ENCODE peak calls at places on chromosome 14, in four cellular contexts. One of them, this sample, is unnamed.

GRCh38 chr14:68675233-68675577 is 117.7 kb downstream of the ZFP36L1 start:
- DNase-seq in sigmoid colon: peak
- DNase-seq in natural killer cell: no peak
- DNase-seq in ascending aorta: no peak
- DNase-seq in this sample: no peak

GRCh38 chr14:76844223-76844622 is 18.0 kb downstream of the LRRC74A start:
- DNase-seq in sigmoid colon: peak
- DNase-seq in natural killer cell: no peak
- DNase-seq in ascending aorta: peak
- DNase-seq in this sample: peak

GRCh38 chr14:93797536-93797935 is 9.3 kb upstream of the PRIMA1 start:
- DNase-seq in sigmoid colon: no peak
- DNase-seq in natural killer cell: no peak
- DNase-seq in ascending aorta: no peak
- DNase-seq in this sample: no peak

GRCh38 chr14:87712386-87713113 is 280.4 kb downstream of the GALC start:
- DNase-seq in sigmoid colon: no peak
- DNase-seq in natural killer cell: no peak
- DNase-seq in ascending aorta: no peak
- DNase-seq in this sample: no peak

GRCh38 chr14:50937325-50937724 is 7.0 kb downstream of the PYGL start:
- DNase-seq in sigmoid colon: no peak
- DNase-seq in natural killer cell: no peak
- DNase-seq in ascending aorta: no peak
- DNase-seq in this sample: no peak

GRCh38 chr14:78156196-78156595 is 14.0 kb upstream of the NRXN3 start:
- DNase-seq in sigmoid colon: no peak
- DNase-seq in natural killer cell: no peak
- DNase-seq in ascending aorta: no peak
- DNase-seq in this sample: no peak

GRCh38 chr14:31717294-31718085 is 156.3 kb downstream of the NUBPL start:
- DNase-seq in sigmoid colon: no peak
- DNase-seq in natural killer cell: no peak
- DNase-seq in ascending aorta: no peak
- DNase-seq in this sample: peak

GRCh38 chr14:77542349-77543239 is 44.0 kb upstream of the ISM2 start:
- DNase-seq in sigmoid colon: no peak
- DNase-seq in natural killer cell: no peak
- DNase-seq in ascending aorta: no peak
- DNase-seq in this sample: no peak

GRCh38 chr14:90815817-90816662 is at the start of gene TTC7B:
- DNase-seq in sigmoid colon: peak
- DNase-seq in natural killer cell: no peak
- DNase-seq in ascending aorta: no peak
- DNase-seq in this sample: peak

GRCh38 chr14:39956372-39956771 is 524.1 kb upstream of the FBXO33 start:
- DNase-seq in sigmoid colon: no peak
- DNase-seq in natural killer cell: no peak
- DNase-seq in ascending aorta: no peak
- DNase-seq in this sample: no peak

GRCh38 chr14:80150301-80150700 is 61.0 kb downstream of the DIO2 start:
- DNase-seq in sigmoid colon: no peak
- DNase-seq in natural killer cell: no peak
- DNase-seq in ascending aorta: no peak
- DNase-seq in this sample: no peak

GRCh38 chr14:30559638-30560071 is 697 bp downstream of the G2E3 start:
- DNase-seq in sigmoid colon: no peak
- DNase-seq in natural killer cell: no peak
- DNase-seq in ascending aorta: no peak
- DNase-seq in this sample: no peak

DNA sequence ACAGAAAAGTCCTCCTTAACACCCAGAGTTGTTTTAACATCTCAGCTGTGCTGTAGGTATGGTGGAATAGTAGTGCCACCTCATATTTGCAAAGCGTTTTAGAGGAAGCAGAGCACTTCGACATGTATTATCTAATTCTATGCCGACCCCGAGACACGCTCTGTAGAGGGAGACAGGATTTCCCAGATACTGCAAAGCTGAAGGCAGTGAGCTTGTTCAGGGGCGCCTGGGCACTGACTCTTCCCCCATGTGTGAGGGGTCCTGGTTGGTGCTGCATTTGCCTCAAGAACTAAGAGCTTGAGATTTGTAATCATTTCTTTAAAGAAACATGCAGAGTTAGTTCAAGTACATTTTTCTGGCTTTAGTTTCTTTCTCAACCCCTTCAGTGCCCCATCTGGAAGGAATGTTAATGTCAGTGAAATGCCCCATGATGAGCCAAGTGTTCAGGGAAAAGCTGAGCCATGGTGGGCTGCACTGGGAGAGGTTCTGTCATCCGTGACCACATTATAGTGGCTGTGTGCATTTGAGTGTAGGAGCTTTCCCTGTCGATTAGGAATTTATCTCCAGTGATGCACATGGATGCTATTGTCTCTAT is 66.3 kb downstream of the MBIP start:
- DNase-seq in sigmoid colon: no peak
- DNase-seq in natural killer cell: no peak
- DNase-seq in ascending aorta: no peak
- DNase-seq in this sample: no peak
- TF ChIP-seq CTCF in sigmoid colon: no peak
- TF ChIP-seq CTCF in natural killer cell: no peak
- TF ChIP-seq CTCF in ascending aorta: no peak
- TF ChIP-seq CTCF in this sample: no peak

GRCh38 chr14:71319646-71320045 is 412.4 kb downstream of the PCNX1 start:
- DNase-seq in sigmoid colon: no peak
- DNase-seq in natural killer cell: no peak
- DNase-seq in ascending aorta: no peak
- DNase-seq in this sample: no peak

GRCh38 chr14:71318097-71318459 is 410.8 kb downstream of the PCNX1 start:
- DNase-seq in sigmoid colon: no peak
- DNase-seq in natural killer cell: no peak
- DNase-seq in ascending aorta: no peak
- DNase-seq in this sample: no peak

GRCh38 chr14:71317385-71318096 is 410.3 kb downstream of the PCNX1 start:
- DNase-seq in sigmoid colon: no peak
- DNase-seq in natural killer cell: no peak
- DNase-seq in ascending aorta: no peak
- DNase-seq in this sample: no peak

GRCh38 chr14:71311061-71311460 is 403.8 kb downstream of the PCNX1 start:
- DNase-seq in sigmoid colon: no peak
- DNase-seq in natural killer cell: no peak
- DNase-seq in ascending aorta: no peak
- DNase-seq in this sample: no peak

DNA sequence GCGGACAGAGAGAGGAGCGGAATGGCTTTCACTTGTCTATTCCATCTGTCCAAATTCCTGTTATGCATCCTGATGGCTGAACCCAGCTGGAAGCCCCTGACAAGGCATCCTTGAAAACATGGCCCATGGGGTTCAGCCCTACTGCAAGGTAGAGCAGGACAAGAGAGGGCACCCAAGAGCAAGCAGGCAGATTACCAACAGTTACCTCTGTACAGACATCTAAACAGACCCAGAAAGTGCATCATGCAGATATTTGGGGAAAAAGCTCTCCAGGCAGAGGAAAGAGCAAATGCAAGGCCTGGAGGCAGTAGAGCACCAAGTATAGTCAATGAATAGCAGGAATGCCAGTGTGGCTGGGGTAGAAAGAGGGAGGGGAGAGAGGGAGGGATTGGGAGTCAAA is 407.5 kb downstream of the PCNX1 start:
- DNase-seq in sigmoid colon: no peak
- DNase-seq in natural killer cell: no peak
- DNase-seq in ascending aorta: no peak
- DNase-seq in this sample: no peak
- TF ChIP-seq CTCF in sigmoid colon: no peak
- TF ChIP-seq CTCF in natural killer cell: no peak
- TF ChIP-seq CTCF in ascending aorta: no peak
- TF ChIP-seq CTCF in this sample: no peak

GRCh38 chr14:70096866-70097265 is 91.9 kb downstream of the SLC8A3 start:
- DNase-seq in sigmoid colon: no peak
- DNase-seq in natural killer cell: no peak
- DNase-seq in ascending aorta: no peak
- DNase-seq in this sample: no peak
- TF ChIP-seq CTCF in sigmoid colon: no peak
- TF ChIP-seq CTCF in natural killer cell: no peak
- TF ChIP-seq CTCF in ascending aorta: no peak
- TF ChIP-seq CTCF in this sample: no peak

GRCh38 chr14:54643696-54644176 is 76.8 kb downstream of the SAMD4A start:
- DNase-seq in sigmoid colon: no peak
- DNase-seq in natural killer cell: no peak
- DNase-seq in ascending aorta: no peak
- DNase-seq in this sample: no peak

GRCh38 chr14:54642121-54642520 is 75.2 kb downstream of the SAMD4A start:
- DNase-seq in sigmoid colon: no peak
- DNase-seq in natural killer cell: no peak
- DNase-seq in ascending aorta: no peak
- DNase-seq in this sample: no peak

GRCh38 chr14:54646576-54647130 is 79.7 kb downstream of the SAMD4A start:
- DNase-seq in sigmoid colon: no peak
- DNase-seq in natural killer cell: no peak
- DNase-seq in ascending aorta: no peak
- DNase-seq in this sample: no peak

GRCh38 chr14:54640480-54640879 is 73.6 kb downstream of the SAMD4A start:
- DNase-seq in sigmoid colon: no peak
- DNase-seq in natural killer cell: no peak
- DNase-seq in ascending aorta: no peak
- DNase-seq in this sample: no peak

GRCh38 chr14:54642950-54643695 is 76.2 kb downstream of the SAMD4A start:
- DNase-seq in sigmoid colon: no peak
- DNase-seq in natural killer cell: no peak
- DNase-seq in ascending aorta: no peak
- DNase-seq in this sample: no peak
- TF ChIP-seq CTCF in sigmoid colon: no peak
- TF ChIP-seq CTCF in natural killer cell: peak
- TF ChIP-seq CTCF in ascending aorta: no peak
- TF ChIP-seq CTCF in this sample: no peak

GRCh38 chr14:70893062-70893841 is 14.0 kb upstream of the PCNX1 start:
- DNase-seq in sigmoid colon: no peak
- DNase-seq in natural killer cell: no peak
- DNase-seq in ascending aorta: no peak
- DNase-seq in this sample: no peak

GRCh38 chr14:70891741-70892140 is 15.5 kb upstream of the PCNX1 start:
- DNase-seq in sigmoid colon: no peak
- DNase-seq in natural killer cell: no peak
- DNase-seq in ascending aorta: no peak
- DNase-seq in this sample: no peak

GRCh38 chr14:70896317-70896716 is 10.9 kb upstream of the PCNX1 start:
- DNase-seq in sigmoid colon: no peak
- DNase-seq in natural killer cell: no peak
- DNase-seq in ascending aorta: no peak
- DNase-seq in this sample: no peak

GRCh38 chr14:70894868-70895267 is 12.4 kb upstream of the PCNX1 start:
- DNase-seq in sigmoid colon: no peak
- DNase-seq in natural killer cell: no peak
- DNase-seq in ascending aorta: no peak
- DNase-seq in this sample: no peak

GRCh38 chr14:70893842-70894237 is 13.4 kb upstream of the PCNX1 start:
- DNase-seq in sigmoid colon: no peak
- DNase-seq in natural killer cell: no peak
- DNase-seq in ascending aorta: no peak
- DNase-seq in this sample: no peak
- TF ChIP-seq CTCF in sigmoid colon: no peak
- TF ChIP-seq CTCF in natural killer cell: no peak
- TF ChIP-seq CTCF in ascending aorta: no peak
- TF ChIP-seq CTCF in this sample: no peak

GRCh38 chr14:66003082-66003740 is 483.0 kb upstream of the CCDC196 start:
- DNase-seq in sigmoid colon: no peak
- DNase-seq in natural killer cell: no peak
- DNase-seq in ascending aorta: no peak
- DNase-seq in this sample: no peak
- TF ChIP-seq CTCF in sigmoid colon: no peak
- TF ChIP-seq CTCF in natural killer cell: no peak
- TF ChIP-seq CTCF in ascending aorta: no peak
- TF ChIP-seq CTCF in this sample: no peak